ENCODE peak calls at places on chromosomes 16 and 17, in ten cellular contexts. One of them, this sample, is unnamed.
A peak's percentile ranks its signal among the peaks of the same experiment; 100 is the strongest.

GRCh38 chr17:54932711-54933110 is 32.1 kb downstream of the TOM1L1 start:
- DNase-seq in IMR-90: peak; percentile 11
- DNase-seq in prostate gland: no peak
- DNase-seq in gastrocnemius medialis: no peak
- DNase-seq in stomach: no peak
- DNase-seq in transverse colon: no peak
- DNase-seq in esophagus muscularis mucosa: no peak
- DNase-seq in body of pancreas: no peak
- DNase-seq in breast epithelium: no peak
- DNase-seq in thyroid gland: no peak
- DNase-seq in this sample: no peak

GRCh38 chr17:42750730-42751356 is 6.0 kb upstream of the EZH1 start:
- DNase-seq in IMR-90: no peak
- DNase-seq in prostate gland: no peak
- DNase-seq in gastrocnemius medialis: no peak
- DNase-seq in stomach: no peak
- DNase-seq in transverse colon: no peak
- DNase-seq in esophagus muscularis mucosa: no peak
- DNase-seq in body of pancreas: no peak
- DNase-seq in breast epithelium: no peak
- DNase-seq in thyroid gland: no peak
- DNase-seq in this sample: no peak

GRCh38 chr16:54121084-54121483 is 165.5 kb downstream of the IRX3 start:
- DNase-seq in IMR-90: no peak
- DNase-seq in prostate gland: no peak
- DNase-seq in gastrocnemius medialis: no peak
- DNase-seq in stomach: no peak
- DNase-seq in transverse colon: no peak
- DNase-seq in esophagus muscularis mucosa: no peak
- DNase-seq in body of pancreas: no peak
- DNase-seq in breast epithelium: no peak
- DNase-seq in thyroid gland: no peak
- DNase-seq in this sample: no peak

GRCh38 chr16:35431829-35432663 is 1972.6 kb downstream of the TP53TG3F start:
- DNase-seq in IMR-90: no peak
- DNase-seq in prostate gland: no peak
- DNase-seq in gastrocnemius medialis: no peak
- DNase-seq in stomach: no peak
- DNase-seq in transverse colon: no peak
- DNase-seq in esophagus muscularis mucosa: no peak
- DNase-seq in body of pancreas: peak; percentile 44
- DNase-seq in breast epithelium: no peak
- DNase-seq in thyroid gland: no peak
- DNase-seq in this sample: no peak

GRCh38 chr16:71882505-71883192 is 1.3 kb downstream of the ZNF821 start:
- DNase-seq in IMR-90: peak; percentile 75
- DNase-seq in prostate gland: peak; percentile 71
- DNase-seq in gastrocnemius medialis: peak; percentile 46
- DNase-seq in stomach: peak; percentile 74
- DNase-seq in transverse colon: peak; percentile 82
- DNase-seq in esophagus muscularis mucosa: peak; percentile 94
- DNase-seq in body of pancreas: peak; percentile 77
- DNase-seq in breast epithelium: no peak
- DNase-seq in thyroid gland: peak; percentile 58
- DNase-seq in this sample: peak; percentile 64

GRCh38 chr17:41322264-41322902 is 6.9 kb upstream of the KRTAP17-1 start:
- DNase-seq in IMR-90: peak; percentile 79
- DNase-seq in prostate gland: peak; percentile 43
- DNase-seq in gastrocnemius medialis: no peak
- DNase-seq in stomach: no peak
- DNase-seq in transverse colon: no peak
- DNase-seq in esophagus muscularis mucosa: no peak
- DNase-seq in body of pancreas: no peak
- DNase-seq in breast epithelium: no peak
- DNase-seq in thyroid gland: peak; percentile 36
- DNase-seq in this sample: no peak

GRCh38 chr16:26595199-26595598 is 471.5 kb upstream of the C16orf82 start:
- DNase-seq in IMR-90: no peak
- DNase-seq in prostate gland: no peak
- DNase-seq in gastrocnemius medialis: no peak
- DNase-seq in stomach: no peak
- DNase-seq in transverse colon: no peak
- DNase-seq in esophagus muscularis mucosa: peak; percentile 75
- DNase-seq in body of pancreas: no peak
- DNase-seq in breast epithelium: no peak
- DNase-seq in thyroid gland: no peak
- DNase-seq in this sample: no peak

GRCh38 chr17:68498479-68499326 is 13.5 kb upstream of the PRKAR1A start:
- DNase-seq in IMR-90: no peak
- DNase-seq in prostate gland: no peak
- DNase-seq in gastrocnemius medialis: no peak
- DNase-seq in stomach: peak; percentile 39
- DNase-seq in transverse colon: no peak
- DNase-seq in esophagus muscularis mucosa: no peak
- DNase-seq in body of pancreas: no peak
- DNase-seq in breast epithelium: no peak
- DNase-seq in thyroid gland: no peak
- DNase-seq in this sample: peak; percentile 72

GRCh38 chr17:45783593-45784292 is 377 bp upstream of the CRHR1 start:
- DNase-seq in IMR-90: no peak
- DNase-seq in prostate gland: peak; percentile 12
- DNase-seq in gastrocnemius medialis: no peak
- DNase-seq in stomach: no peak
- DNase-seq in transverse colon: no peak
- DNase-seq in esophagus muscularis mucosa: no peak
- DNase-seq in body of pancreas: no peak
- DNase-seq in breast epithelium: no peak
- DNase-seq in thyroid gland: peak; percentile 47
- DNase-seq in this sample: no peak

GRCh38 chr17:49973271-49973615 is 4.3 kb downstream of the DLX4 start:
- DNase-seq in IMR-90: no peak
- DNase-seq in prostate gland: no peak
- DNase-seq in gastrocnemius medialis: no peak
- DNase-seq in stomach: no peak
- DNase-seq in transverse colon: no peak
- DNase-seq in esophagus muscularis mucosa: no peak
- DNase-seq in body of pancreas: no peak
- DNase-seq in breast epithelium: no peak
- DNase-seq in thyroid gland: no peak
- DNase-seq in this sample: no peak
- H3K27me3 ChIP-seq in IMR-90: peaks cover 99% of the 10 kb centered on the region
- H3K27me3 ChIP-seq in prostate gland: peaks cover 36% of the 10 kb centered on the region
- H3K27me3 ChIP-seq in gastrocnemius medialis: peaks cover 72% of the 10 kb centered on the region
- H3K27me3 ChIP-seq in stomach: peaks cover 30% of the 10 kb centered on the region
- H3K27me3 ChIP-seq in transverse colon: peaks cover 100% of the 10 kb centered on the region
- H3K27me3 ChIP-seq in esophagus muscularis mucosa: peaks cover 55% of the 10 kb centered on the region
- H3K27me3 ChIP-seq in body of pancreas: peaks cover 31% of the 10 kb centered on the region
- H3K27me3 ChIP-seq in breast epithelium: peaks cover 79% of the 10 kb centered on the region
- H3K27me3 ChIP-seq in thyroid gland: peaks cover 42% of the 10 kb centered on the region
- H3K27me3 ChIP-seq in this sample: peaks cover 56% of the 10 kb centered on the region

GRCh38 chr17:77124192-77124908 is 16.4 kb upstream of the SEC14L1 start:
- DNase-seq in IMR-90: peak; percentile 68
- DNase-seq in prostate gland: peak; percentile 44
- DNase-seq in gastrocnemius medialis: peak; percentile 33
- DNase-seq in stomach: peak; percentile 65
- DNase-seq in transverse colon: no peak
- DNase-seq in esophagus muscularis mucosa: no peak
- DNase-seq in body of pancreas: no peak
- DNase-seq in breast epithelium: no peak
- DNase-seq in thyroid gland: no peak
- DNase-seq in this sample: peak; percentile 61

GRCh38 chr17:77128895-77129567 is 11.7 kb upstream of the SEC14L1 start:
- DNase-seq in IMR-90: no peak
- DNase-seq in prostate gland: no peak
- DNase-seq in gastrocnemius medialis: no peak
- DNase-seq in stomach: no peak
- DNase-seq in transverse colon: no peak
- DNase-seq in esophagus muscularis mucosa: no peak
- DNase-seq in body of pancreas: no peak
- DNase-seq in breast epithelium: no peak
- DNase-seq in thyroid gland: no peak
- DNase-seq in this sample: no peak

GRCh38 chr17:77125432-77125901 is 15.3 kb upstream of the SEC14L1 start:
- DNase-seq in IMR-90: peak; percentile 91
- DNase-seq in prostate gland: no peak
- DNase-seq in gastrocnemius medialis: no peak
- DNase-seq in stomach: no peak
- DNase-seq in transverse colon: no peak
- DNase-seq in esophagus muscularis mucosa: no peak
- DNase-seq in body of pancreas: no peak
- DNase-seq in breast epithelium: no peak
- DNase-seq in thyroid gland: no peak
- DNase-seq in this sample: no peak

GRCh38 chr17:77127735-77128361 is 12.9 kb upstream of the SEC14L1 start:
- DNase-seq in IMR-90: no peak
- DNase-seq in prostate gland: peak; percentile 22
- DNase-seq in gastrocnemius medialis: peak; percentile 58
- DNase-seq in stomach: peak; percentile 89
- DNase-seq in transverse colon: peak; percentile 76
- DNase-seq in esophagus muscularis mucosa: no peak
- DNase-seq in body of pancreas: peak; percentile 56
- DNase-seq in breast epithelium: peak; percentile 65
- DNase-seq in thyroid gland: peak; percentile 31
- DNase-seq in this sample: peak; percentile 84

GRCh38 chr17:77126519-77126918 is 14.2 kb upstream of the SEC14L1 start:
- DNase-seq in IMR-90: no peak
- DNase-seq in prostate gland: no peak
- DNase-seq in gastrocnemius medialis: no peak
- DNase-seq in stomach: peak; percentile 83
- DNase-seq in transverse colon: peak; percentile 44
- DNase-seq in esophagus muscularis mucosa: no peak
- DNase-seq in body of pancreas: peak; percentile 88
- DNase-seq in breast epithelium: peak; percentile 85
- DNase-seq in thyroid gland: peak; percentile 79
- DNase-seq in this sample: no peak
- H3K27ac ChIP-seq in IMR-90: no peak overlapping the region
- H3K27ac ChIP-seq in prostate gland: peak overlapping the region; percentile 76
- H3K27ac ChIP-seq in gastrocnemius medialis: peak overlapping the region; percentile 82
- H3K27ac ChIP-seq in stomach: peak overlapping the region; percentile 82
- H3K27ac ChIP-seq in transverse colon: peak overlapping the region; percentile 3
- H3K27ac ChIP-seq in esophagus muscularis mucosa: peak overlapping the region; percentile 68
- H3K27ac ChIP-seq in body of pancreas: no peak overlapping the region
- H3K27ac ChIP-seq in breast epithelium: peak overlapping the region; percentile 85
- H3K27ac ChIP-seq in thyroid gland: no peak overlapping the region
- H3K27ac ChIP-seq in this sample: peak overlapping the region; percentile 93

GRCh38 chr17:915416-916201 is 64.0 kb downstream of the NXN start:
- DNase-seq in IMR-90: no peak
- DNase-seq in prostate gland: no peak
- DNase-seq in gastrocnemius medialis: no peak
- DNase-seq in stomach: no peak
- DNase-seq in transverse colon: no peak
- DNase-seq in esophagus muscularis mucosa: no peak
- DNase-seq in body of pancreas: no peak
- DNase-seq in breast epithelium: no peak
- DNase-seq in thyroid gland: peak; percentile 44
- DNase-seq in this sample: peak; percentile 76

GRCh38 chr17:917391-917811 is 62.2 kb downstream of the NXN start:
- DNase-seq in IMR-90: no peak
- DNase-seq in prostate gland: no peak
- DNase-seq in gastrocnemius medialis: no peak
- DNase-seq in stomach: no peak
- DNase-seq in transverse colon: no peak
- DNase-seq in esophagus muscularis mucosa: no peak
- DNase-seq in body of pancreas: no peak
- DNase-seq in breast epithelium: no peak
- DNase-seq in thyroid gland: no peak
- DNase-seq in this sample: peak; percentile 48

GRCh38 chr17:913207-913606 is 66.4 kb downstream of the NXN start:
- DNase-seq in IMR-90: no peak
- DNase-seq in prostate gland: no peak
- DNase-seq in gastrocnemius medialis: no peak
- DNase-seq in stomach: no peak
- DNase-seq in transverse colon: no peak
- DNase-seq in esophagus muscularis mucosa: no peak
- DNase-seq in body of pancreas: no peak
- DNase-seq in breast epithelium: no peak
- DNase-seq in thyroid gland: no peak
- DNase-seq in this sample: no peak

GRCh38 chr17:918102-918740 is 61.4 kb downstream of the NXN start:
- DNase-seq in IMR-90: no peak
- DNase-seq in prostate gland: no peak
- DNase-seq in gastrocnemius medialis: no peak
- DNase-seq in stomach: no peak
- DNase-seq in transverse colon: no peak
- DNase-seq in esophagus muscularis mucosa: no peak
- DNase-seq in body of pancreas: no peak
- DNase-seq in breast epithelium: no peak
- DNase-seq in thyroid gland: no peak
- DNase-seq in this sample: no peak

GRCh38 chr17:916315-916714 is 63.3 kb downstream of the NXN start:
- DNase-seq in IMR-90: no peak
- DNase-seq in prostate gland: no peak
- DNase-seq in gastrocnemius medialis: no peak
- DNase-seq in stomach: no peak
- DNase-seq in transverse colon: no peak
- DNase-seq in esophagus muscularis mucosa: no peak
- DNase-seq in body of pancreas: no peak
- DNase-seq in breast epithelium: no peak
- DNase-seq in thyroid gland: no peak
- DNase-seq in this sample: no peak
- TF ChIP-seq POLR2A in IMR-90: no peak
- TF ChIP-seq POLR2A in prostate gland: no peak
- TF ChIP-seq POLR2A in gastrocnemius medialis: no peak
- TF ChIP-seq POLR2A in stomach: no peak
- TF ChIP-seq POLR2A in transverse colon: no peak
- TF ChIP-seq POLR2A in esophagus muscularis mucosa: no peak
- TF ChIP-seq POLR2A in body of pancreas: no peak
- TF ChIP-seq POLR2A in breast epithelium: no peak
- TF ChIP-seq POLR2A in thyroid gland: no peak
- TF ChIP-seq POLR2A in this sample: no peak

GRCh38 chr17:38564869-38565268 is 40.9 kb downstream of the SRCIN1 start:
- DNase-seq in IMR-90: no peak
- DNase-seq in prostate gland: no peak
- DNase-seq in gastrocnemius medialis: no peak
- DNase-seq in stomach: no peak
- DNase-seq in transverse colon: no peak
- DNase-seq in esophagus muscularis mucosa: no peak
- DNase-seq in body of pancreas: no peak
- DNase-seq in breast epithelium: no peak
- DNase-seq in thyroid gland: no peak
- DNase-seq in this sample: no peak

GRCh38 chr17:38562903-38563302 is 42.8 kb downstream of the SRCIN1 start:
- DNase-seq in IMR-90: no peak
- DNase-seq in prostate gland: no peak
- DNase-seq in gastrocnemius medialis: no peak
- DNase-seq in stomach: no peak
- DNase-seq in transverse colon: no peak
- DNase-seq in esophagus muscularis mucosa: no peak
- DNase-seq in body of pancreas: no peak
- DNase-seq in breast epithelium: no peak
- DNase-seq in thyroid gland: no peak
- DNase-seq in this sample: no peak

GRCh38 chr17:38563362-38564253 is 42.1 kb downstream of the SRCIN1 start:
- DNase-seq in IMR-90: no peak
- DNase-seq in prostate gland: no peak
- DNase-seq in gastrocnemius medialis: no peak
- DNase-seq in stomach: no peak
- DNase-seq in transverse colon: no peak
- DNase-seq in esophagus muscularis mucosa: no peak
- DNase-seq in body of pancreas: no peak
- DNase-seq in breast epithelium: no peak
- DNase-seq in thyroid gland: no peak
- DNase-seq in this sample: no peak

GRCh38 chr17:38565853-38566665 is 39.7 kb downstream of the SRCIN1 start:
- DNase-seq in IMR-90: no peak
- DNase-seq in prostate gland: no peak
- DNase-seq in gastrocnemius medialis: no peak
- DNase-seq in stomach: no peak
- DNase-seq in transverse colon: no peak
- DNase-seq in esophagus muscularis mucosa: no peak
- DNase-seq in body of pancreas: peak; percentile 21
- DNase-seq in breast epithelium: no peak
- DNase-seq in thyroid gland: no peak
- DNase-seq in this sample: no peak

GRCh38 chr17:38564254-38564605 is 41.5 kb downstream of the SRCIN1 start:
- DNase-seq in IMR-90: no peak
- DNase-seq in prostate gland: no peak
- DNase-seq in gastrocnemius medialis: no peak
- DNase-seq in stomach: no peak
- DNase-seq in transverse colon: no peak
- DNase-seq in esophagus muscularis mucosa: no peak
- DNase-seq in body of pancreas: no peak
- DNase-seq in breast epithelium: no peak
- DNase-seq in thyroid gland: no peak
- DNase-seq in this sample: no peak
- H3K27me3 ChIP-seq in IMR-90: peaks cover 92% of the 10 kb centered on the region
- H3K27me3 ChIP-seq in prostate gland: no peaks in the 10 kb centered on the region
- H3K27me3 ChIP-seq in gastrocnemius medialis: peaks cover 72% of the 10 kb centered on the region
- H3K27me3 ChIP-seq in stomach: peaks cover 20% of the 10 kb centered on the region
- H3K27me3 ChIP-seq in transverse colon: peaks cover 87% of the 10 kb centered on the region
- H3K27me3 ChIP-seq in esophagus muscularis mucosa: peaks cover 66% of the 10 kb centered on the region
- H3K27me3 ChIP-seq in body of pancreas: peaks cover 32% of the 10 kb centered on the region
- H3K27me3 ChIP-seq in breast epithelium: peaks cover 23% of the 10 kb centered on the region
- H3K27me3 ChIP-seq in thyroid gland: peaks cover 4% of the 10 kb centered on the region
- H3K27me3 ChIP-seq in this sample: peaks cover 100% of the 10 kb centered on the region